ENCODE peak calls at places on chromosomes 11 and 22, in six cellular contexts. One of them, this sample, is unnamed.

GRCh38 chr11:70776914-70777532 is 378.7 kb downstream of the CTTN start:
- DNase-seq in amniotic epithelial cell: no peak
- DNase-seq in T-cell: no peak
- DNase-seq in thoracic aorta: no peak
- DNase-seq in HT-29: no peak
- DNase-seq in stimulated activated CD4-positive, alpha-beta T cell treated with anti-CD3 and anti-CD28 coated beads, TNF-alpha, amount 100 ng/mL, for 48 hours: no peak
- DNase-seq in this sample: no peak

GRCh38 chr22:50313021-50313420 is 5.6 kb upstream of the PLXNB2 start:
- DNase-seq in amniotic epithelial cell: no peak
- DNase-seq in T-cell: no peak
- DNase-seq in thoracic aorta: no peak
- DNase-seq in HT-29: no peak
- DNase-seq in stimulated activated CD4-positive, alpha-beta T cell treated with anti-CD3 and anti-CD28 coated beads, TNF-alpha, amount 100 ng/mL, for 48 hours: no peak
- DNase-seq in this sample: no peak

GRCh38 chr11:119175493-119176077 is 7.1 kb downstream of the NLRX1 start:
- DNase-seq in amniotic epithelial cell: peak; percentile 44
- DNase-seq in T-cell: no peak
- DNase-seq in thoracic aorta: no peak
- DNase-seq in HT-29: peak; percentile 45
- DNase-seq in stimulated activated CD4-positive, alpha-beta T cell treated with anti-CD3 and anti-CD28 coated beads, TNF-alpha, amount 100 ng/mL, for 48 hours: no peak
- DNase-seq in this sample: no peak

GRCh38 chr11:70872950-70873735 is 379.2 kb downstream of the SHANK2 start:
- DNase-seq in amniotic epithelial cell: no peak
- DNase-seq in T-cell: no peak
- DNase-seq in thoracic aorta: no peak
- DNase-seq in HT-29: no peak
- DNase-seq in stimulated activated CD4-positive, alpha-beta T cell treated with anti-CD3 and anti-CD28 coated beads, TNF-alpha, amount 100 ng/mL, for 48 hours: no peak
- DNase-seq in this sample: no peak

GRCh38 chr11:68367252-68367651 is 54.9 kb downstream of the LRP5 start:
- DNase-seq in amniotic epithelial cell: no peak
- DNase-seq in T-cell: no peak
- DNase-seq in thoracic aorta: no peak
- DNase-seq in HT-29: no peak
- DNase-seq in stimulated activated CD4-positive, alpha-beta T cell treated with anti-CD3 and anti-CD28 coated beads, TNF-alpha, amount 100 ng/mL, for 48 hours: no peak
- DNase-seq in this sample: no peak

GRCh38 chr22:23604939-23605712 is 25.0 kb upstream of the IGLL1 start:
- DNase-seq in amniotic epithelial cell: no peak
- DNase-seq in T-cell: no peak
- DNase-seq in thoracic aorta: no peak
- DNase-seq in HT-29: no peak
- DNase-seq in stimulated activated CD4-positive, alpha-beta T cell treated with anti-CD3 and anti-CD28 coated beads, TNF-alpha, amount 100 ng/mL, for 48 hours: no peak
- DNase-seq in this sample: no peak

GRCh38 chr22:47391169-47392053 is 629.0 kb downstream of the TBC1D22A start:
- DNase-seq in amniotic epithelial cell: no peak
- DNase-seq in T-cell: no peak
- DNase-seq in thoracic aorta: no peak
- DNase-seq in HT-29: peak; percentile 11
- DNase-seq in stimulated activated CD4-positive, alpha-beta T cell treated with anti-CD3 and anti-CD28 coated beads, TNF-alpha, amount 100 ng/mL, for 48 hours: no peak
- DNase-seq in this sample: no peak

GRCh38 chr11:81869337-81870065 is 864.2 kb downstream of the FAM181B start:
- DNase-seq in amniotic epithelial cell: no peak
- DNase-seq in T-cell: peak; percentile 72
- DNase-seq in thoracic aorta: no peak
- DNase-seq in HT-29: no peak
- DNase-seq in stimulated activated CD4-positive, alpha-beta T cell treated with anti-CD3 and anti-CD28 coated beads, TNF-alpha, amount 100 ng/mL, for 48 hours: peak; percentile 64
- DNase-seq in this sample: no peak

GRCh38 chr11:131033151-131033651 is 116.9 kb upstream of the SNX19 start:
- DNase-seq in amniotic epithelial cell: peak; percentile 85
- DNase-seq in T-cell: no peak
- DNase-seq in thoracic aorta: no peak
- DNase-seq in HT-29: peak; percentile 86
- DNase-seq in stimulated activated CD4-positive, alpha-beta T cell treated with anti-CD3 and anti-CD28 coated beads, TNF-alpha, amount 100 ng/mL, for 48 hours: no peak
- DNase-seq in this sample: peak; percentile 63

GRCh38 chr11:70788247-70789022 is 390.1 kb downstream of the CTTN start:
- DNase-seq in amniotic epithelial cell: peak; percentile 58
- DNase-seq in T-cell: no peak
- DNase-seq in thoracic aorta: no peak
- DNase-seq in HT-29: peak; percentile 8
- DNase-seq in stimulated activated CD4-positive, alpha-beta T cell treated with anti-CD3 and anti-CD28 coated beads, TNF-alpha, amount 100 ng/mL, for 48 hours: no peak
- DNase-seq in this sample: peak; percentile 73

GRCh38 chr11:71247551-71248250 is 4.7 kb downstream of the SHANK2 start:
- DNase-seq in amniotic epithelial cell: no peak
- DNase-seq in T-cell: no peak
- DNase-seq in thoracic aorta: no peak
- DNase-seq in HT-29: no peak
- DNase-seq in stimulated activated CD4-positive, alpha-beta T cell treated with anti-CD3 and anti-CD28 coated beads, TNF-alpha, amount 100 ng/mL, for 48 hours: no peak
- DNase-seq in this sample: no peak

GRCh38 chr11:10876168-10876567 is 18.3 kb upstream of the ZBED5 start:
- DNase-seq in amniotic epithelial cell: no peak
- DNase-seq in T-cell: no peak
- DNase-seq in thoracic aorta: no peak
- DNase-seq in HT-29: no peak
- DNase-seq in stimulated activated CD4-positive, alpha-beta T cell treated with anti-CD3 and anti-CD28 coated beads, TNF-alpha, amount 100 ng/mL, for 48 hours: no peak
- DNase-seq in this sample: no peak

GRCh38 chr11:45333506-45333971 is 47.4 kb upstream of the SYT13 start:
- DNase-seq in amniotic epithelial cell: peak; percentile 26
- DNase-seq in T-cell: no peak
- DNase-seq in thoracic aorta: no peak
- DNase-seq in HT-29: peak; percentile 12
- DNase-seq in stimulated activated CD4-positive, alpha-beta T cell treated with anti-CD3 and anti-CD28 coated beads, TNF-alpha, amount 100 ng/mL, for 48 hours: no peak
- DNase-seq in this sample: peak; percentile 27

GRCh38 chr22:19105867-19106802 is 16.1 kb downstream of the DGCR2 start:
- DNase-seq in amniotic epithelial cell: no peak
- DNase-seq in T-cell: peak; percentile 62
- DNase-seq in thoracic aorta: no peak
- DNase-seq in HT-29: peak; percentile 10
- DNase-seq in stimulated activated CD4-positive, alpha-beta T cell treated with anti-CD3 and anti-CD28 coated beads, TNF-alpha, amount 100 ng/mL, for 48 hours: no peak
- DNase-seq in this sample: no peak

GRCh38 chr11:86710936-86711335 is 38.5 kb upstream of the ME3 start:
- DNase-seq in amniotic epithelial cell: no peak
- DNase-seq in T-cell: no peak
- DNase-seq in thoracic aorta: no peak
- DNase-seq in HT-29: no peak
- DNase-seq in stimulated activated CD4-positive, alpha-beta T cell treated with anti-CD3 and anti-CD28 coated beads, TNF-alpha, amount 100 ng/mL, for 48 hours: no peak
- DNase-seq in this sample: no peak

GRCh38 chr11:14182833-14183340 is 176.1 kb downstream of the RRAS2 start:
- DNase-seq in amniotic epithelial cell: no peak
- DNase-seq in T-cell: no peak
- DNase-seq in thoracic aorta: no peak
- DNase-seq in HT-29: no peak
- DNase-seq in stimulated activated CD4-positive, alpha-beta T cell treated with anti-CD3 and anti-CD28 coated beads, TNF-alpha, amount 100 ng/mL, for 48 hours: no peak
- DNase-seq in this sample: no peak

GRCh38 chr22:36364255-36365019 is 23.3 kb downstream of the MYH9 start:
- DNase-seq in amniotic epithelial cell: no peak
- DNase-seq in T-cell: no peak
- DNase-seq in thoracic aorta: no peak
- DNase-seq in HT-29: no peak
- DNase-seq in stimulated activated CD4-positive, alpha-beta T cell treated with anti-CD3 and anti-CD28 coated beads, TNF-alpha, amount 100 ng/mL, for 48 hours: no peak
- DNase-seq in this sample: no peak

GRCh38 chr11:122343247-122343646 is 227.2 kb upstream of the BLID start:
- DNase-seq in amniotic epithelial cell: peak; percentile 98
- DNase-seq in T-cell: no peak
- DNase-seq in thoracic aorta: no peak
- DNase-seq in HT-29: no peak
- DNase-seq in stimulated activated CD4-positive, alpha-beta T cell treated with anti-CD3 and anti-CD28 coated beads, TNF-alpha, amount 100 ng/mL, for 48 hours: no peak
- DNase-seq in this sample: no peak

GRCh38 chr11:46391186-46391577 is 394 bp downstream of the CHRM4 start:
- DNase-seq in amniotic epithelial cell: no peak
- DNase-seq in T-cell: no peak
- DNase-seq in thoracic aorta: no peak
- DNase-seq in HT-29: no peak
- DNase-seq in stimulated activated CD4-positive, alpha-beta T cell treated with anti-CD3 and anti-CD28 coated beads, TNF-alpha, amount 100 ng/mL, for 48 hours: no peak
- DNase-seq in this sample: no peak

GRCh38 chr11:41612415-41612814 is 153.0 kb upstream of the LRRC4C start:
- DNase-seq in amniotic epithelial cell: no peak
- DNase-seq in T-cell: no peak
- DNase-seq in thoracic aorta: no peak
- DNase-seq in HT-29: peak; percentile 48
- DNase-seq in stimulated activated CD4-positive, alpha-beta T cell treated with anti-CD3 and anti-CD28 coated beads, TNF-alpha, amount 100 ng/mL, for 48 hours: no peak
- DNase-seq in this sample: no peak

GRCh38 chr22:21984793-21985192 is 2.2 kb upstream of the TOP3B start:
- DNase-seq in amniotic epithelial cell: peak; percentile 42
- DNase-seq in T-cell: no peak
- DNase-seq in thoracic aorta: no peak
- DNase-seq in HT-29: peak; percentile 24
- DNase-seq in stimulated activated CD4-positive, alpha-beta T cell treated with anti-CD3 and anti-CD28 coated beads, TNF-alpha, amount 100 ng/mL, for 48 hours: no peak
- DNase-seq in this sample: no peak

GRCh38 chr22:25495286-25495685 is 69.2 kb upstream of the GRK3 start:
- DNase-seq in amniotic epithelial cell: no peak
- DNase-seq in T-cell: no peak
- DNase-seq in thoracic aorta: no peak
- DNase-seq in HT-29: no peak
- DNase-seq in stimulated activated CD4-positive, alpha-beta T cell treated with anti-CD3 and anti-CD28 coated beads, TNF-alpha, amount 100 ng/mL, for 48 hours: no peak
- DNase-seq in this sample: no peak

GRCh38 chr11:19519912-19520641 is 192.6 kb upstream of the NAV2 start:
- DNase-seq in amniotic epithelial cell: peak; percentile 7
- DNase-seq in T-cell: no peak
- DNase-seq in thoracic aorta: no peak
- DNase-seq in HT-29: no peak
- DNase-seq in stimulated activated CD4-positive, alpha-beta T cell treated with anti-CD3 and anti-CD28 coated beads, TNF-alpha, amount 100 ng/mL, for 48 hours: no peak
- DNase-seq in this sample: no peak

GRCh38 chr11:5013012-5013411 is 18.4 kb downstream of the OR51L1 start:
- DNase-seq in amniotic epithelial cell: no peak
- DNase-seq in T-cell: no peak
- DNase-seq in thoracic aorta: no peak
- DNase-seq in HT-29: no peak
- DNase-seq in stimulated activated CD4-positive, alpha-beta T cell treated with anti-CD3 and anti-CD28 coated beads, TNF-alpha, amount 100 ng/mL, for 48 hours: no peak
- DNase-seq in this sample: no peak

GRCh38 chr22:41482319-41482935 is 13.5 kb downstream of the ACO2 start:
- DNase-seq in amniotic epithelial cell: peak; percentile 71
- DNase-seq in T-cell: no peak
- DNase-seq in thoracic aorta: no peak
- DNase-seq in HT-29: no peak
- DNase-seq in stimulated activated CD4-positive, alpha-beta T cell treated with anti-CD3 and anti-CD28 coated beads, TNF-alpha, amount 100 ng/mL, for 48 hours: no peak
- DNase-seq in this sample: no peak

This sample was measured in Calu3.